ENCODE peak calls at places on chromosomes 12 and 14, in eight cellular contexts. One of them, this sample, is unnamed.

GRCh38 chr12:24947541-24948451 is 1.1 kb downstream of the BCAT1 start:
- DNase-seq in activated T-cell treated with anti-CD3 and anti-CD28 coated beads for 4 hours: no peak
- DNase-seq in T-helper 17 cell: no peak
- DNase-seq in BJ: no peak
- DNase-seq in left ventricle myocardium inferior: no peak
- DNase-seq in psoas muscle: no peak
- DNase-seq in stimulated activated CD4-positive, alpha-beta T cell treated with anti-CD3 and anti-CD28 coated beads, Interleukin-4, amount 100 ng/mL, for 24 hours: no peak
- DNase-seq in lung microvascular endothelial cell: peak
- DNase-seq in this sample: peak

GRCh38 chr12:55728185-55728931 is 451 bp downstream of the CD63 start:
- DNase-seq in lung microvascular endothelial cell: peak
- DNase-seq in T-helper 17 cell: no peak
- DNase-seq in psoas muscle: peak
- DNase-seq in left ventricle myocardium inferior: peak
- DNase-seq in activated T-cell treated with anti-CD3 and anti-CD28 coated beads for 4 hours: no peak
- DNase-seq in stimulated activated CD4-positive, alpha-beta T cell treated with anti-CD3 and anti-CD28 coated beads, Interleukin-4, amount 100 ng/mL, for 24 hours: no peak
- DNase-seq in BJ: no peak
- DNase-seq in this sample: peak

GRCh38 chr12:124848621-124849380 is 14.9 kb downstream of the SCARB1 start:
- DNase-seq in left ventricle myocardium inferior: no peak
- DNase-seq in stimulated activated CD4-positive, alpha-beta T cell treated with anti-CD3 and anti-CD28 coated beads, Interleukin-4, amount 100 ng/mL, for 24 hours: no peak
- DNase-seq in psoas muscle: no peak
- DNase-seq in activated T-cell treated with anti-CD3 and anti-CD28 coated beads for 4 hours: no peak
- DNase-seq in T-helper 17 cell: no peak
- DNase-seq in BJ: no peak
- DNase-seq in lung microvascular endothelial cell: no peak
- DNase-seq in this sample: no peak

GRCh38 chr12:122421263-122421814 is 1.1 kb downstream of the CLIP1 start:
- DNase-seq in left ventricle myocardium inferior: peak
- DNase-seq in BJ: no peak
- DNase-seq in psoas muscle: no peak
- DNase-seq in T-helper 17 cell: no peak
- DNase-seq in activated T-cell treated with anti-CD3 and anti-CD28 coated beads for 4 hours: no peak
- DNase-seq in stimulated activated CD4-positive, alpha-beta T cell treated with anti-CD3 and anti-CD28 coated beads, Interleukin-4, amount 100 ng/mL, for 24 hours: peak
- DNase-seq in lung microvascular endothelial cell: peak
- DNase-seq in this sample: peak

GRCh38 chr12:130557201-130557600 is 158.9 kb downstream of the RIMBP2 start:
- DNase-seq in lung microvascular endothelial cell: no peak
- DNase-seq in left ventricle myocardium inferior: no peak
- DNase-seq in T-helper 17 cell: no peak
- DNase-seq in activated T-cell treated with anti-CD3 and anti-CD28 coated beads for 4 hours: no peak
- DNase-seq in stimulated activated CD4-positive, alpha-beta T cell treated with anti-CD3 and anti-CD28 coated beads, Interleukin-4, amount 100 ng/mL, for 24 hours: no peak
- DNase-seq in psoas muscle: no peak
- DNase-seq in BJ: no peak
- DNase-seq in this sample: no peak

GRCh38 chr12:49632401-49632800 is 9.0 kb downstream of the PRPF40B start:
- DNase-seq in left ventricle myocardium inferior: no peak
- DNase-seq in psoas muscle: no peak
- DNase-seq in T-helper 17 cell: no peak
- DNase-seq in lung microvascular endothelial cell: no peak
- DNase-seq in activated T-cell treated with anti-CD3 and anti-CD28 coated beads for 4 hours: no peak
- DNase-seq in stimulated activated CD4-positive, alpha-beta T cell treated with anti-CD3 and anti-CD28 coated beads, Interleukin-4, amount 100 ng/mL, for 24 hours: no peak
- DNase-seq in BJ: no peak
- DNase-seq in this sample: no peak

GRCh38 chr12:123238330-123238682 is 5.1 kb downstream of the MTRFR start:
- DNase-seq in psoas muscle: no peak
- DNase-seq in activated T-cell treated with anti-CD3 and anti-CD28 coated beads for 4 hours: no peak
- DNase-seq in BJ: no peak
- DNase-seq in T-helper 17 cell: no peak
- DNase-seq in lung microvascular endothelial cell: no peak
- DNase-seq in stimulated activated CD4-positive, alpha-beta T cell treated with anti-CD3 and anti-CD28 coated beads, Interleukin-4, amount 100 ng/mL, for 24 hours: no peak
- DNase-seq in left ventricle myocardium inferior: no peak
- DNase-seq in this sample: no peak

GRCh38 chr12:88793091-88793490 is 212.8 kb upstream of the KITLG start:
- DNase-seq in activated T-cell treated with anti-CD3 and anti-CD28 coated beads for 4 hours: no peak
- DNase-seq in stimulated activated CD4-positive, alpha-beta T cell treated with anti-CD3 and anti-CD28 coated beads, Interleukin-4, amount 100 ng/mL, for 24 hours: no peak
- DNase-seq in lung microvascular endothelial cell: no peak
- DNase-seq in BJ: no peak
- DNase-seq in left ventricle myocardium inferior: no peak
- DNase-seq in psoas muscle: no peak
- DNase-seq in T-helper 17 cell: no peak
- DNase-seq in this sample: no peak

GRCh38 chr14:101291390-101291789 is 269.9 kb upstream of the DIO3 start:
- DNase-seq in BJ: no peak
- DNase-seq in left ventricle myocardium inferior: no peak
- DNase-seq in activated T-cell treated with anti-CD3 and anti-CD28 coated beads for 4 hours: no peak
- DNase-seq in T-helper 17 cell: no peak
- DNase-seq in lung microvascular endothelial cell: no peak
- DNase-seq in stimulated activated CD4-positive, alpha-beta T cell treated with anti-CD3 and anti-CD28 coated beads, Interleukin-4, amount 100 ng/mL, for 24 hours: no peak
- DNase-seq in psoas muscle: no peak
- DNase-seq in this sample: no peak

GRCh38 chr12:127175361-127175760 is 1091.6 kb upstream of the TMEM132C start:
- DNase-seq in lung microvascular endothelial cell: no peak
- DNase-seq in activated T-cell treated with anti-CD3 and anti-CD28 coated beads for 4 hours: no peak
- DNase-seq in BJ: no peak
- DNase-seq in T-helper 17 cell: no peak
- DNase-seq in psoas muscle: no peak
- DNase-seq in left ventricle myocardium inferior: no peak
- DNase-seq in stimulated activated CD4-positive, alpha-beta T cell treated with anti-CD3 and anti-CD28 coated beads, Interleukin-4, amount 100 ng/mL, for 24 hours: no peak
- DNase-seq in this sample: no peak

GRCh38 chr14:90368946-90369721 is 27.7 kb upstream of the CALM1 start:
- DNase-seq in BJ: no peak
- DNase-seq in lung microvascular endothelial cell: peak
- DNase-seq in psoas muscle: no peak
- DNase-seq in left ventricle myocardium inferior: no peak
- DNase-seq in stimulated activated CD4-positive, alpha-beta T cell treated with anti-CD3 and anti-CD28 coated beads, Interleukin-4, amount 100 ng/mL, for 24 hours: no peak
- DNase-seq in activated T-cell treated with anti-CD3 and anti-CD28 coated beads for 4 hours: no peak
- DNase-seq in T-helper 17 cell: no peak
- DNase-seq in this sample: peak

GRCh38 chr14:100384277-100384676 is 61.1 kb downstream of the SLC25A47 start:
- DNase-seq in BJ: no peak
- DNase-seq in left ventricle myocardium inferior: no peak
- DNase-seq in lung microvascular endothelial cell: no peak
- DNase-seq in stimulated activated CD4-positive, alpha-beta T cell treated with anti-CD3 and anti-CD28 coated beads, Interleukin-4, amount 100 ng/mL, for 24 hours: no peak
- DNase-seq in activated T-cell treated with anti-CD3 and anti-CD28 coated beads for 4 hours: no peak
- DNase-seq in T-helper 17 cell: no peak
- DNase-seq in psoas muscle: no peak
- DNase-seq in this sample: no peak

GRCh38 chr12:127548123-127548553 is 718.8 kb upstream of the TMEM132C start:
- DNase-seq in lung microvascular endothelial cell: no peak
- DNase-seq in BJ: peak
- DNase-seq in stimulated activated CD4-positive, alpha-beta T cell treated with anti-CD3 and anti-CD28 coated beads, Interleukin-4, amount 100 ng/mL, for 24 hours: no peak
- DNase-seq in T-helper 17 cell: no peak
- DNase-seq in psoas muscle: no peak
- DNase-seq in left ventricle myocardium inferior: no peak
- DNase-seq in activated T-cell treated with anti-CD3 and anti-CD28 coated beads for 4 hours: no peak
- DNase-seq in this sample: no peak

GRCh38 chr14:55938249-55938791 is 179.9 kb upstream of the PELI2 start:
- DNase-seq in psoas muscle: peak
- DNase-seq in stimulated activated CD4-positive, alpha-beta T cell treated with anti-CD3 and anti-CD28 coated beads, Interleukin-4, amount 100 ng/mL, for 24 hours: no peak
- DNase-seq in BJ: no peak
- DNase-seq in T-helper 17 cell: no peak
- DNase-seq in left ventricle myocardium inferior: peak
- DNase-seq in activated T-cell treated with anti-CD3 and anti-CD28 coated beads for 4 hours: no peak
- DNase-seq in lung microvascular endothelial cell: no peak
- DNase-seq in this sample: no peak

GRCh38 chr12:113248046-113248825 is 27.0 kb downstream of the TPCN1 start:
- DNase-seq in left ventricle myocardium inferior: no peak
- DNase-seq in lung microvascular endothelial cell: no peak
- DNase-seq in T-helper 17 cell: no peak
- DNase-seq in BJ: no peak
- DNase-seq in stimulated activated CD4-positive, alpha-beta T cell treated with anti-CD3 and anti-CD28 coated beads, Interleukin-4, amount 100 ng/mL, for 24 hours: no peak
- DNase-seq in activated T-cell treated with anti-CD3 and anti-CD28 coated beads for 4 hours: no peak
- DNase-seq in psoas muscle: peak
- DNase-seq in this sample: no peak

This sample was measured in dermis blood vessel endothelial cell.